ENCODE peak calls at places on chromosome 5, in nine cellular contexts. Z is AG10803, G is upper lobe of right lung, N is endodermal cell, Q is right lobe of liver, A is A549, V is HCT116, E is H1, R is psoas muscle. D is an unnamed sample.

GRCh38 chr5:111697881-111698757 is 58.9 kb downstream of the NREP start:
- DNase-seq in Z (peak), G (no peak), N (peak), Q (no peak), A (peak), V (no peak), E (no peak), R (no peak), D (no peak)

GRCh38 chr5:66675369-66675768 is 79.2 kb downstream of the MAST4 start:
- DNase-seq in Z (no peak), G (no peak), N (no peak), Q (no peak), A (no peak), V (no peak), E (no peak), R (no peak), D (no peak)

GRCh38 chr5:179152144-179152895 is 92.1 kb downstream of the ZNF354C start:
- DNase-seq in Z (no peak), G (peak), N (no peak), Q (no peak), A (no peak), V (no peak), E (peak), R (no peak), D (no peak)

GRCh38 chr5:44652674-44653073 is 156.1 kb upstream of the MRPS30 start:
- DNase-seq in Z (no peak), G (no peak), N (no peak), Q (no peak), A (no peak), V (no peak), E (no peak), R (no peak), D (no peak)

GRCh38 chr5:127820910-127821553 is 117.8 kb downstream of the CCDC192 start:
- DNase-seq in Z (peak), G (no peak), N (no peak), Q (no peak), A (peak), V (no peak), E (no peak), R (no peak), D (no peak)

GRCh38 chr5:163079618-163080017 is 357.8 kb upstream of the CCNG1 start:
- DNase-seq in Z (no peak), G (no peak), N (peak), Q (no peak), A (peak), V (no peak), E (no peak), R (no peak), D (no peak)

GRCh38 chr5:178740926-178741325 is 10.5 kb upstream of the ZNF354A start:
- DNase-seq in Z (no peak), G (no peak), N (no peak), Q (no peak), A (no peak), V (no peak), E (no peak), R (no peak), D (no peak)

GRCh38 chr5:155700333-155700732 is 626.6 kb upstream of the SGCD start:
- DNase-seq in Z (peak), G (no peak), N (peak), Q (no peak), A (peak), V (no peak), E (no peak), R (no peak), D (no peak)

GRCh38 chr5:136040746-136041415 is 12.1 kb downstream of the TGFBI start:
- DNase-seq in Z (no peak), G (no peak), N (no peak), Q (no peak), A (no peak), V (no peak), E (no peak), R (no peak), D (no peak)

GRCh38 chr5:3709058-3709723 is 113.6 kb downstream of the IRX1 start:
- DNase-seq in Z (no peak), G (no peak), N (peak), Q (no peak), A (no peak), V (no peak), E (no peak), R (no peak), D (no peak)

GRCh38 chr5:127203818-127204217 is 86.8 kb upstream of the MEGF10 start:
- DNase-seq in Z (peak), G (no peak), N (no peak), Q (no peak), A (no peak), V (peak), E (no peak), R (no peak), D (no peak)

GRCh38 chr5:73945505-73945904 is 319.5 kb downstream of the ARHGEF28 start:
- DNase-seq in Z (no peak), G (no peak), N (peak), Q (no peak), A (peak), V (no peak), E (peak), R (no peak), D (peak)

GRCh38 chr5:171840701-171841522 is 55.3 kb downstream of the SMIM23 start:
- DNase-seq in Z (no peak), G (no peak), N (no peak), Q (no peak), A (no peak), V (no peak), E (no peak), R (no peak), D (no peak)

GRCh38 chr5:146020100-146020499 is 83.7 kb downstream of the SH3RF2 start:
- DNase-seq in Z (no peak), G (no peak), N (no peak), Q (no peak), A (no peak), V (no peak), E (no peak), R (no peak), D (no peak)

GRCh38 chr5:80309871-80310665 is 9.7 kb upstream of the SPZ1 start:
- DNase-seq in Z (no peak), G (no peak), N (no peak), Q (no peak), A (no peak), V (no peak), E (no peak), R (no peak), D (no peak)

GRCh38 chr5:149166128-149166527 is 24.8 kb downstream of the ABLIM3 start:
- DNase-seq in Z (peak), G (no peak), N (no peak), Q (no peak), A (no peak), V (no peak), E (no peak), R (no peak), D (no peak)

GRCh38 chr5:99815-100214 is 7.8 kb downstream of the PLEKHG4B start:
- DNase-seq in Z (no peak), G (no peak), N (no peak), Q (no peak), A (no peak), V (no peak), E (no peak), R (no peak), D (no peak)

GRCh38 chr5:89110916-89111646 is 228.1 kb upstream of the MEF2C start:
- DNase-seq in Z (peak), G (no peak), N (no peak), Q (no peak), A (no peak), V (no peak), E (no peak), R (no peak), D (no peak)

GRCh38 chr5:68456756-68457217 is 241.2 kb downstream of the PIK3R1 start:
- DNase-seq in Z (peak), G (no peak), N (no peak), Q (peak), A (peak), V (no peak), E (no peak), R (no peak), D (no peak)

GRCh38 chr5:98308231-98308630 is 465.2 kb upstream of the RGMB start:
- DNase-seq in Z (peak), G (no peak), N (no peak), Q (no peak), A (no peak), V (no peak), E (no peak), R (no peak), D (no peak)

GRCh38 chr5:73564644-73565165 is 734 bp downstream of the ANKRA2 start:
- DNase-seq in Z (peak), G (no peak), N (no peak), Q (no peak), A (no peak), V (no peak), E (no peak), R (no peak), D (peak)

GRCh38 chr5:174317261-174317894 is 271.9 kb downstream of the NSG2 start:
- DNase-seq in Z (peak), G (peak), N (peak), Q (peak), A (peak), V (no peak), E (peak), R (no peak), D (peak)

GRCh38 chr5:126015244-126016054 is 407.8 kb upstream of the GRAMD2B start:
- DNase-seq in Z (no peak), G (no peak), N (no peak), Q (no peak), A (no peak), V (no peak), E (no peak), R (no peak), D (no peak)

GRCh38 chr5:126658526-126658925 is 57.8 kb downstream of the PHAX start:
- DNase-seq in Z (no peak), G (no peak), N (no peak), Q (no peak), A (no peak), V (no peak), E (no peak), R (no peak), D (no peak)

GRCh38 chr5:149060325-149060724 is 2.5 kb downstream of the SH3TC2 start:
- DNase-seq in Z (peak), G (no peak), N (no peak), Q (peak), A (no peak), V (no peak), E (no peak), R (no peak), D (no peak)

GRCh38 chr5:140321796-140322195 is 18.9 kb upstream of the PFDN1 start:
- DNase-seq in Z (no peak), G (peak), N (no peak), Q (peak), A (no peak), V (no peak), E (no peak), R (peak), D (no peak)

GRCh38 chr5:81751009-81751835 is at the start of gene SSBP2:
- DNase-seq in Z (peak), G (peak), N (peak), Q (peak), A (peak), V (peak), E (peak), R (peak), D (peak)

GRCh38 chr5:78597068-78597857 is 51.3 kb downstream of the LHFPL2 start:
- DNase-seq in Z (peak), G (no peak), N (no peak), Q (no peak), A (peak), V (no peak), E (no peak), R (no peak), D (no peak)

GRCh38 chr5:107570805-107571531 is 99.8 kb downstream of the EFNA5 start:
- DNase-seq in Z (no peak), G (no peak), N (peak), Q (peak), A (peak), V (no peak), E (no peak), R (peak), D (no peak)

GRCh38 chr5:132190161-132190817 is 37.4 kb downstream of the P4HA2 start:
- DNase-seq in Z (peak), G (no peak), N (peak), Q (no peak), A (peak), V (peak), E (no peak), R (no peak), D (peak)

GRCh38 chr5:17429353-17429752 is 68.7 kb upstream of the TAF11L2 start:
- DNase-seq in Z (no peak), G (no peak), N (no peak), Q (no peak), A (no peak), V (no peak), E (no peak), R (no peak), D (no peak)

GRCh38 chr5:17432571-17432970 is 65.5 kb upstream of the TAF11L2 start:
- DNase-seq in Z (no peak), G (no peak), N (no peak), Q (no peak), A (no peak), V (no peak), E (no peak), R (no peak), D (no peak)

GRCh38 chr5:17428176-17428800 is 69.7 kb upstream of the TAF11L2 start:
- DNase-seq in Z (no peak), G (no peak), N (no peak), Q (no peak), A (no peak), V (no peak), E (no peak), R (no peak), D (no peak)

GRCh38 chr5:17434982-17435381 is 63.0 kb upstream of the TAF11L2 start:
- DNase-seq in Z (no peak), G (no peak), N (no peak), Q (no peak), A (no peak), V (no peak), E (no peak), R (no peak), D (no peak)

GRCh38 chr5:17431272-17432050 is 66.6 kb upstream of the TAF11L2 start:
- DNase-seq in Z (no peak), G (no peak), N (no peak), Q (no peak), A (no peak), V (no peak), E (no peak), R (no peak), D (no peak)
- H3K4me3 ChIP-seq in Z (no peak), G (no peak), N (no peak), Q (no peak), A (no peak), V (no peak), E (no peak), R (no peak), D (no peak)

DNA sequence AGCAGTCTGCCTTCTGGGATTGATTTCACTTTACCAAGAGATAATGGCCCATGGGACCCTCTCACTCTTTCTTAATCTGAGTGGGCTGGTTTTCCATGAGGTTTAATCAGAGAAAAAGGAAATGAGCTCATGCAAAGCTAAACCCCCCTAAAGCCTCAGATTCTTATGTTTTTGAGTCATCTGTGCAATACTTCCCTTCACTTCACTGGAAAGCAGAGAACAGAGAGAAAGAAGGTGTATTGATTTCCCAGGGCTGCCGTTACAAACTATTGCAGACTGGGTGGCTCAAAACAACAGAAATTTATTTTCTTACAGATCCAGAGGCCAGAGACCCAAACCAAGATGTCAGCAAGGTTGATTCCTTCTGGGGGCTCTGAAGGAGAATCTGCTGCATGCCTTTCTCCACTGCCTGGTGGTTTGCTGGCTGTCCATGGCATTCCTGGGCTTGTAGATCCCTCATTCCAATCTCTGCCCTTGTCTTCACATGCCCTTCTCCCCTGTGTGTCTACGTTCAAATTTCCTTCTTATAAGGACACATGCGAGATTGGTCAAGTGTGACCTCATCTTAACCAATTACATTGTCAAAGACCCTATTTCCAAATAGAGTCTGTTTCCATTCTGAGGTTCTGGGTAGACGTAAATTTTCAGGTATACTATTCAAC is 84.6 kb upstream of the RAI14 start:
- DNase-seq in Z (peak), G (no peak), N (no peak), Q (no peak), A (no peak), V (no peak), E (no peak), R (no peak), D (no peak)
- H3K4me3 ChIP-seq in Z (peak), G (no peak), N (no peak), Q (no peak), A (no peak), V (no peak), E (no peak), R (no peak), D (no peak)

GRCh38 chr5:122776143-122776542 is 1.3 kb downstream of the SNX2 start:
- DNase-seq in Z (no peak), G (no peak), N (no peak), Q (no peak), A (no peak), V (no peak), E (no peak), R (no peak), D (no peak)
- H3K4me3 ChIP-seq in Z (peak), G (peak), N (peak), Q (peak), A (peak), V (peak), E (peak), R (peak), D (peak)

GRCh38 chr5:129768715-129769114 is 20.8 kb downstream of the MINAR2 start:
- DNase-seq in Z (no peak), G (no peak), N (no peak), Q (no peak), A (no peak), V (no peak), E (no peak), R (no peak), D (no peak)
- H3K4me3 ChIP-seq in Z (no peak), G (no peak), N (no peak), Q (no peak), A (no peak), V (no peak), E (no peak), R (no peak), D (no peak)

DNA sequence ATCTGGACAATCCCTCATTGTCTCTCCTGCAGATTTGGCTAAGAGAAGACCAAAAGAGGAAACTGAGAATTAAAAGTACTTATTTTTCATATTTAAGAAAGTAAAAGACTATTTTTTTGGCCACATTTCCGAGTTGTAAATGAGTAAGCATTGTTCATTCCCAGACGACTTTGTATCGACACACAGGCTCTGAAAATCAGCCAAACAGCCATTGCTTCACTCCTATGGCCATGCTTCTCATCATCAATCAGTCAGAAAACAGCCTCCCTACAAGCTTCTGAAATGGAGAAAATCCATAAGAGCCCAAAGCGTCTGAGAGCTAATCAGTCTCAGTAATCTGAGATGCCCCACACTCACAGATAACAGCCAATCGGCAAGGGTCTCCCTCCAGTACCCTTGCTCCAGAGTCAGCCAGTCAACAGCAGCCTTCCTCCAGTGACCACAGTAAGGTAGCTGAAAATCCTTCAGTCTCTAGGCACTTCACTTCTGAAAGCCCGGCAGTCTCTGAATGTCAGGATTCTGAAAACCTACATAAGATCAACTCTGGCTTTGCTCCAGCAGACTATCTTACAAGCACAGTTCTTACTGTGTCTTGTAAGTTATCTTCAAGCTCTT is 31.0 kb downstream of the CDO1 start:
- DNase-seq in Z (no peak), G (no peak), N (peak), Q (no peak), A (no peak), V (no peak), E (peak), R (no peak), D (peak)
- H3K4me3 ChIP-seq in Z (no peak), G (no peak), N (no peak), Q (no peak), A (no peak), V (no peak), E (no peak), R (no peak), D (no peak)

D was measured in H7.